ENCODE peak calls at places on chromosomes 6 and 20, in nine cellular contexts. C is HT1080; X is activated T-helper 2 cell treated with anti-CD3 and anti-CD28 coated beads, Interferon-gamma antibody, Interleukin-2, Interleukin-4, amounts not matched to agents 10 μg/mL and 5 μg/mL and 100 μg/mL, durations not matched to agents 14 hours and 24 hours and 36 hours; K is activated CD4-positive, alpha-beta T cell treated with anti-CD3 and anti-CD28 coated beads, Interleukin-2, amount 10 ng/mL, durations not matched to agents 7 days and 5 days; A is caudate nucleus; R is stomach; N is SW480; Z is ELR; L is activated naive CD8-positive, alpha-beta T cell treated with anti-CD3 and anti-CD28 coated beads, Interleukin-2, amount 10 ng/mL, durations not matched to agents 7 days and 5 days. B is an unnamed sample.

GRCh38 chr6:130913119-130913518 is 85.9 kb downstream of the SMLR1 start:
- DNase-seq in C (no peak), X (peak), K (peak), A (no peak), R (no peak), N (peak), Z (no peak), L (no peak), B (no peak)

GRCh38 chr6:106963544-106963943 is 11.0 kb downstream of the CD24 start:
- DNase-seq in C (no peak), X (no peak), K (no peak), A (no peak), R (no peak), N (no peak), Z (no peak), L (no peak), B (no peak)

GRCh38 chr6:124487778-124488431 is 474.3 kb upstream of the RNF217 start:
- DNase-seq in C (peak), X (no peak), K (no peak), A (no peak), R (no peak), N (peak), Z (peak), L (no peak), B (peak)

GRCh38 chr20:44752099-44752931 is 6.7 kb downstream of the KCNK15 start:
- DNase-seq in C (no peak), X (no peak), K (no peak), A (no peak), R (no peak), N (no peak), Z (no peak), L (no peak), B (no peak)

GRCh38 chr6:44052419-44053011 is 74.7 kb downstream of the MRPL14 start:
- DNase-seq in C (peak), X (no peak), K (no peak), A (no peak), R (no peak), N (no peak), Z (peak), L (no peak), B (peak)

GRCh38 chr6:148885154-148885870 is 138.5 kb downstream of the UST start:
- DNase-seq in C (peak), X (no peak), K (no peak), A (no peak), R (no peak), N (no peak), Z (peak), L (no peak), B (peak)

GRCh38 chr20:17648306-17648646 is 33.8 kb downstream of the RRBP1 start:
- DNase-seq in C (no peak), X (no peak), K (no peak), A (no peak), R (no peak), N (no peak), Z (no peak), L (peak), B (no peak)

GRCh38 chr6:130233332-130233731 is 10.6 kb upstream of the SAMD3 start:
- DNase-seq in C (no peak), X (no peak), K (no peak), A (no peak), R (no peak), N (no peak), Z (peak), L (no peak), B (no peak)

GRCh38 chr20:51341581-51341980 is 200.9 kb downstream of the NFATC2 start:
- DNase-seq in C (no peak), X (no peak), K (no peak), A (no peak), R (no peak), N (no peak), Z (no peak), L (no peak), B (no peak)

GRCh38 chr6:135146160-135146920 is 34.8 kb upstream of the MYB start:
- DNase-seq in C (peak), X (no peak), K (no peak), A (no peak), R (no peak), N (no peak), Z (peak), L (no peak), B (no peak)

GRCh38 chr6:112253505-112253841 is 894 bp downstream of the LAMA4 start:
- DNase-seq in C (peak), X (no peak), K (no peak), A (no peak), R (no peak), N (no peak), Z (peak), L (no peak), B (peak)

GRCh38 chr20:48051810-48052491 is 266.7 kb upstream of the SULF2 start:
- DNase-seq in C (peak), X (no peak), K (no peak), A (no peak), R (no peak), N (no peak), Z (peak), L (no peak), B (peak)

GRCh38 chr6:111603648-111604047 is 2.0 kb downstream of the TRAF3IP2 start:
- DNase-seq in C (peak), X (no peak), K (no peak), A (no peak), R (no peak), N (no peak), Z (peak), L (no peak), B (peak)

GRCh38 chr6:90044182-90044832 is 150.0 kb downstream of the GJA10 start:
- DNase-seq in C (no peak), X (no peak), K (no peak), A (no peak), R (no peak), N (no peak), Z (peak), L (no peak), B (no peak)

GRCh38 chr6:101231606-101232235 is 161.8 kb upstream of the GRIK2 start:
- DNase-seq in C (peak), X (no peak), K (no peak), A (no peak), R (no peak), N (no peak), Z (peak), L (no peak), B (no peak)

GRCh38 chr6:1227935-1228753 is 83.8 kb upstream of the FOXQ1 start:
- DNase-seq in C (no peak), X (no peak), K (no peak), A (no peak), R (peak), N (no peak), Z (no peak), L (no peak), B (no peak)

GRCh38 chr20:61263084-61263695 is 11.1 kb downstream of the CDH4 start:
- DNase-seq in C (peak), X (peak), K (peak), A (no peak), R (no peak), N (no peak), Z (peak), L (peak), B (no peak)

GRCh38 chr20:50844430-50845100 is 49.7 kb downstream of the BCAS4 start:
- DNase-seq in C (peak), X (peak), K (peak), A (no peak), R (peak), N (peak), Z (peak), L (peak), B (peak)

GRCh38 chr20:45629496-45630100 is at the start of gene WFDC10A:
- DNase-seq in C (peak), X (no peak), K (peak), A (no peak), R (peak), N (peak), Z (peak), L (no peak), B (peak)

GRCh38 chr6:41624621-41625365 is 13.5 kb upstream of the MDFI start:
- DNase-seq in C (no peak), X (no peak), K (no peak), A (no peak), R (no peak), N (no peak), Z (no peak), L (no peak), B (no peak)

GRCh38 chr6:39791311-39791710 is 865 bp upstream of the DAAM2 start:
- DNase-seq in C (no peak), X (no peak), K (no peak), A (no peak), R (no peak), N (no peak), Z (peak), L (no peak), B (peak)

GRCh38 chr6:109075934-109076333 is 18.7 kb downstream of the SESN1 start:
- DNase-seq in C (no peak), X (no peak), K (no peak), A (no peak), R (no peak), N (no peak), Z (peak), L (no peak), B (no peak)

GRCh38 chr6:132132911-132133639 is 181.9 kb upstream of the CCN2 start:
- DNase-seq in C (peak), X (no peak), K (no peak), A (peak), R (no peak), N (no peak), Z (peak), L (no peak), B (peak)

GRCh38 chr6:45741437-45742166 is 274.1 kb downstream of the CLIC5 start:
- DNase-seq in C (no peak), X (no peak), K (no peak), A (no peak), R (peak), N (no peak), Z (no peak), L (no peak), B (peak)

GRCh38 chr20:32333988-32334885 is 23.9 kb upstream of the ASXL1 start:
- DNase-seq in C (no peak), X (no peak), K (peak), A (peak), R (peak), N (no peak), Z (no peak), L (no peak), B (no peak)

GRCh38 chr6:96939019-96939805 is 14.7 kb downstream of the KLHL32 start:
- DNase-seq in C (peak), X (no peak), K (no peak), A (no peak), R (no peak), N (no peak), Z (peak), L (no peak), B (peak)

GRCh38 chr20:21323640-21324039 is 20.5 kb downstream of the XRN2 start:
- DNase-seq in C (peak), X (no peak), K (no peak), A (no peak), R (no peak), N (peak), Z (peak), L (no peak), B (peak)

GRCh38 chr6:25660512-25660911 is 8.5 kb downstream of the SCGN start:
- DNase-seq in C (peak), X (no peak), K (no peak), A (no peak), R (no peak), N (peak), Z (peak), L (no peak), B (peak)

GRCh38 chr6:14851286-14851685 is 394.6 kb upstream of the JARID2 start:
- DNase-seq in C (no peak), X (no peak), K (no peak), A (no peak), R (no peak), N (no peak), Z (peak), L (no peak), B (no peak)

GRCh38 chr20:17843246-17844132 is 125.1 kb downstream of the SNX5 start:
- DNase-seq in C (peak), X (peak), K (peak), A (no peak), R (no peak), N (peak), Z (peak), L (peak), B (peak)

GRCh38 chr6:44298055-44298803 is 14.9 kb downstream of the AARS2 start:
- DNase-seq in C (no peak), X (no peak), K (no peak), A (no peak), R (no peak), N (no peak), Z (no peak), L (no peak), B (no peak)

GRCh38 chr20:2390971-2391675 is 10.4 kb downstream of the TGM6 start:
- DNase-seq in C (no peak), X (no peak), K (no peak), A (no peak), R (no peak), N (no peak), Z (no peak), L (no peak), B (no peak)

GRCh38 chr20:23212011-23212410 is 125.9 kb upstream of the CD93 start:
- DNase-seq in C (no peak), X (no peak), K (no peak), A (no peak), R (no peak), N (no peak), Z (no peak), L (no peak), B (no peak)

GRCh38 chr6:155895641-155896040 is 440.0 kb upstream of the NOX3 start:
- DNase-seq in C (no peak), X (no peak), K (no peak), A (no peak), R (no peak), N (no peak), Z (peak), L (no peak), B (no peak)

GRCh38 chr6:135254471-135254870 is 73.4 kb downstream of the MYB start:
- DNase-seq in C (no peak), X (no peak), K (no peak), A (no peak), R (no peak), N (no peak), Z (no peak), L (no peak), B (no peak)

GRCh38 chr6:29762051-29762450 is 38.8 kb downstream of the HLA-F start:
- DNase-seq in C (peak), X (no peak), K (no peak), A (no peak), R (no peak), N (no peak), Z (no peak), L (no peak), B (no peak)

GRCh38 chr6:65558071-65558470 is 149.0 kb downstream of the EYS start:
- DNase-seq in C (no peak), X (no peak), K (no peak), A (no peak), R (no peak), N (no peak), Z (no peak), L (no peak), B (no peak)

GRCh38 chr6:118551063-118551672 is 3.1 kb downstream of the PLN start:
- DNase-seq in C (peak), X (no peak), K (no peak), A (no peak), R (no peak), N (peak), Z (peak), L (no peak), B (peak)

GRCh38 chr20:35271904-35272303 is 6.0 kb downstream of the MMP24OS start:
- DNase-seq in C (no peak), X (no peak), K (no peak), A (no peak), R (no peak), N (no peak), Z (peak), L (no peak), B (peak)